ENCODE peak calls at places on chromosome 3, in five cellular contexts. One of them, this sample, is unnamed.

GRCh38 chr3:53269888-53270880 is 14.4 kb upstream of the TKT start:
- DNase-seq in psoas muscle: peak; percentile 88
- DNase-seq in IMR-90: peak; percentile 98
- DNase-seq in HCT116: peak; percentile 96
- DNase-seq in body of pancreas: peak; percentile 96
- DNase-seq in this sample: peak; percentile 81

GRCh38 chr3:122916084-122916483 is 111.5 kb downstream of the SEMA5B start:
- DNase-seq in HCT116: no peak
- DNase-seq in body of pancreas: no peak
- DNase-seq in psoas muscle: no peak
- DNase-seq in IMR-90: no peak
- DNase-seq in this sample: no peak

GRCh38 chr3:1677576-1678164 is 421.0 kb upstream of the CNTN4 start:
- DNase-seq in HCT116: no peak
- DNase-seq in psoas muscle: no peak
- DNase-seq in IMR-90: no peak
- DNase-seq in body of pancreas: no peak
- DNase-seq in this sample: peak; percentile 18

GRCh38 chr3:194281766-194282165 is 69.4 kb downstream of the CPN2 start:
- DNase-seq in HCT116: no peak
- DNase-seq in psoas muscle: no peak
- DNase-seq in IMR-90: no peak
- DNase-seq in body of pancreas: no peak
- DNase-seq in this sample: no peak

GRCh38 chr3:124993462-124993861 is 58.9 kb upstream of the MUC13 start:
- DNase-seq in psoas muscle: peak; percentile 58
- DNase-seq in HCT116: no peak
- DNase-seq in body of pancreas: no peak
- DNase-seq in IMR-90: no peak
- DNase-seq in this sample: no peak

GRCh38 chr3:30286007-30286669 is 320.3 kb upstream of the TGFBR2 start:
- DNase-seq in body of pancreas: peak; percentile 88
- DNase-seq in IMR-90: peak; percentile 88
- DNase-seq in HCT116: peak; percentile 68
- DNase-seq in psoas muscle: peak; percentile 79
- DNase-seq in this sample: peak; percentile 93

GRCh38 chr3:29144807-29145206 is 136.1 kb upstream of the RBMS3 start:
- DNase-seq in HCT116: no peak
- DNase-seq in psoas muscle: no peak
- DNase-seq in body of pancreas: peak; percentile 13
- DNase-seq in IMR-90: peak; percentile 65
- DNase-seq in this sample: peak; percentile 86

GRCh38 chr3:160633361-160634083 is 43.4 kb upstream of the ARL14 start:
- DNase-seq in HCT116: no peak
- DNase-seq in psoas muscle: no peak
- DNase-seq in IMR-90: no peak
- DNase-seq in body of pancreas: no peak
- DNase-seq in this sample: no peak

GRCh38 chr3:110094002-110094401 is 756.7 kb upstream of the DPPA4 start:
- DNase-seq in psoas muscle: no peak
- DNase-seq in IMR-90: peak; percentile 20
- DNase-seq in body of pancreas: no peak
- DNase-seq in HCT116: no peak
- DNase-seq in this sample: no peak

GRCh38 chr3:115638991-115639390 is 15.7 kb downstream of the GAP43 start:
- DNase-seq in HCT116: no peak
- DNase-seq in body of pancreas: no peak
- DNase-seq in IMR-90: no peak
- DNase-seq in psoas muscle: no peak
- DNase-seq in this sample: no peak

GRCh38 chr3:183085634-183086390 is 13.5 kb downstream of the MCCC1 start:
- DNase-seq in body of pancreas: no peak
- DNase-seq in HCT116: no peak
- DNase-seq in psoas muscle: no peak
- DNase-seq in IMR-90: peak; percentile 72
- DNase-seq in this sample: peak; percentile 58

GRCh38 chr3:27729748-27730611 is 7.9 kb upstream of the EOMES start:
- DNase-seq in HCT116: no peak
- DNase-seq in psoas muscle: peak; percentile 63
- DNase-seq in body of pancreas: no peak
- DNase-seq in IMR-90: no peak
- DNase-seq in this sample: no peak

GRCh38 chr3:58052373-58053273 is 44.4 kb downstream of the FLNB start:
- DNase-seq in psoas muscle: peak; percentile 84
- DNase-seq in body of pancreas: peak; percentile 80
- DNase-seq in IMR-90: peak; percentile 99
- DNase-seq in HCT116: peak; percentile 94
- DNase-seq in this sample: peak; percentile 51

GRCh38 chr3:123156276-123156995 is 45.3 kb upstream of the SEC22A start:
- DNase-seq in psoas muscle: no peak
- DNase-seq in HCT116: no peak
- DNase-seq in body of pancreas: no peak
- DNase-seq in IMR-90: no peak
- DNase-seq in this sample: no peak

GRCh38 chr3:9947025-9947995 is 4.9 kb downstream of the PRRT3 start:
- DNase-seq in body of pancreas: peak; percentile 87
- DNase-seq in IMR-90: peak; percentile 33
- DNase-seq in HCT116: peak; percentile 74
- DNase-seq in psoas muscle: peak; percentile 90
- DNase-seq in this sample: peak; percentile 87

GRCh38 chr3:60080648-60081047 is 1030.8 kb upstream of the CFAP20DC start:
- DNase-seq in HCT116: no peak
- DNase-seq in IMR-90: no peak
- DNase-seq in body of pancreas: no peak
- DNase-seq in psoas muscle: no peak
- DNase-seq in this sample: no peak

GRCh38 chr3:107284570-107284969 is 92.7 kb upstream of the CCDC54 start:
- DNase-seq in IMR-90: peak; percentile 52
- DNase-seq in psoas muscle: no peak
- DNase-seq in body of pancreas: no peak
- DNase-seq in HCT116: no peak
- DNase-seq in this sample: no peak

GRCh38 chr3:188749010-188749617 is 422.7 kb upstream of the TPRG1 start:
- DNase-seq in IMR-90: no peak
- DNase-seq in HCT116: peak; percentile 15
- DNase-seq in body of pancreas: peak; percentile 25
- DNase-seq in psoas muscle: no peak
- DNase-seq in this sample: peak; percentile 48

GRCh38 chr3:14429689-14430452 is 27.5 kb downstream of the SLC6A6 start:
- DNase-seq in IMR-90: no peak
- DNase-seq in psoas muscle: no peak
- DNase-seq in HCT116: no peak
- DNase-seq in body of pancreas: no peak
- DNase-seq in this sample: no peak

GRCh38 chr3:174168538-174169254 is 690.4 kb upstream of the NAALADL2 start:
- DNase-seq in IMR-90: no peak
- DNase-seq in psoas muscle: no peak
- DNase-seq in body of pancreas: no peak
- DNase-seq in HCT116: no peak
- DNase-seq in this sample: no peak

GRCh38 chr3:77081240-77081661 is 41.4 kb downstream of the ROBO2 start:
- DNase-seq in body of pancreas: peak; percentile 69
- DNase-seq in psoas muscle: no peak
- DNase-seq in HCT116: no peak
- DNase-seq in IMR-90: peak; percentile 67
- DNase-seq in this sample: peak; percentile 42

GRCh38 chr3:138186216-138186615 is 885 bp upstream of the ARMC8 start:
- DNase-seq in body of pancreas: no peak
- DNase-seq in HCT116: peak; percentile 21
- DNase-seq in IMR-90: no peak
- DNase-seq in psoas muscle: no peak
- DNase-seq in this sample: no peak

GRCh38 chr3:151156618-151157216 is 46.3 kb downstream of the GPR171 start:
- DNase-seq in HCT116: peak; percentile 71
- DNase-seq in IMR-90: peak; percentile 61
- DNase-seq in body of pancreas: no peak
- DNase-seq in psoas muscle: no peak
- DNase-seq in this sample: peak; percentile 78

GRCh38 chr3:33037479-33037878 is 59.5 kb downstream of the GLB1 start:
- DNase-seq in HCT116: no peak
- DNase-seq in IMR-90: no peak
- DNase-seq in psoas muscle: no peak
- DNase-seq in body of pancreas: no peak
- DNase-seq in this sample: no peak

GRCh38 chr3:50516048-50516871 is 12.8 kb upstream of the CACNA2D2 start:
- DNase-seq in body of pancreas: peak; percentile 27
- DNase-seq in HCT116: no peak
- DNase-seq in psoas muscle: peak; percentile 79
- DNase-seq in IMR-90: no peak
- DNase-seq in this sample: peak; percentile 18

GRCh38 chr3:11671648-11672100 is 28.0 kb upstream of the VGLL4 start:
- DNase-seq in body of pancreas: no peak
- DNase-seq in HCT116: peak; percentile 3
- DNase-seq in psoas muscle: no peak
- DNase-seq in IMR-90: peak; percentile 54
- DNase-seq in this sample: no peak

GRCh38 chr3:169091196-169091595 is 572.3 kb downstream of the MECOM start:
- DNase-seq in IMR-90: peak; percentile 76
- DNase-seq in body of pancreas: no peak
- DNase-seq in psoas muscle: no peak
- DNase-seq in HCT116: no peak
- DNase-seq in this sample: peak; percentile 13

GRCh38 chr3:36957072-36957471 is 12.2 kb upstream of the TRANK1 start:
- DNase-seq in body of pancreas: no peak
- DNase-seq in HCT116: no peak
- DNase-seq in IMR-90: no peak
- DNase-seq in psoas muscle: no peak
- DNase-seq in this sample: no peak
- TF ChIP-seq CTCF in body of pancreas: no peak
- TF ChIP-seq CTCF in HCT116: peak; percentile 11
- TF ChIP-seq CTCF in IMR-90: no peak
- TF ChIP-seq CTCF in psoas muscle: no peak
- TF ChIP-seq CTCF in this sample: peak; percentile 48

DNA sequence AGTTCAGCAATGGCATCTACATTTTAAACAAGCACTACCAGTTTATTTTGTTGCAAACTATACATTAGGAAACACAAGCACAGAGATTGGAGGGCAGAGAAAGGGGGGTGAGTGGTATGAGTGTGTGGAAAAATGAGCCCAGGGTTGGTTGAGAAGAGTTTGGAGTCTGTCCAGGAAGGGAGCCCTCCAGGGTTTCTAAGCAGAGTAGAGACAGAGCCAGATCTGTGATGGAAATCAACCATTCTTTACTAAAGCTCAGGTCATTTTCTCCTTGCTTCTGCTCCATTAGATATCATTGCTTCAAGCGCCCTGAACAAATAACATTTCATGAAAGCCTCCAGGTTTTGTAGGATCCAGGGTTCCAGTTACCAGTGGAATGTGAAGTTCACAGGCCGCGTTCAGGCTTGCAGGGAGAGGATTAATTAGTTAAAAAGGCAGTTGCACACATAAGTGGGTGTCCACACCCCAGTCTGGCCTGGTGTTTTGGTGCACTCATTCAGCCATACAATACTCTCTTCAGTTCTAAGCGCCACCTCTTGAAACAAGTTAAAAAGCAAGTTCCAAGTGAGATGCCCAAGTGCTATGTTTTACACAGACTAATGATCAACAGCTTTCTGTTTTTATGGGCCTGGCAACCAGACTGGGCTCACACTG is 16.5 kb upstream of the BOC start:
- DNase-seq in psoas muscle: no peak
- DNase-seq in IMR-90: peak; percentile 7
- DNase-seq in body of pancreas: no peak
- DNase-seq in HCT116: no peak
- DNase-seq in this sample: no peak
- H3K27ac ChIP-seq in psoas muscle: no peak overlapping the region
- H3K27ac ChIP-seq in IMR-90: peak overlapping the region; percentile 37
- H3K27ac ChIP-seq in body of pancreas: no peak overlapping the region
- H3K27ac ChIP-seq in HCT116: no peak overlapping the region
- H3K27ac ChIP-seq in this sample: no peak overlapping the region

GRCh38 chr3:186511702-186512101 is 32.5 kb downstream of the CRYGS start:
- DNase-seq in body of pancreas: no peak
- DNase-seq in psoas muscle: no peak
- DNase-seq in IMR-90: no peak
- DNase-seq in HCT116: no peak
- DNase-seq in this sample: no peak

GRCh38 chr3:186509423-186509822 is 34.8 kb downstream of the CRYGS start:
- DNase-seq in HCT116: no peak
- DNase-seq in IMR-90: no peak
- DNase-seq in body of pancreas: no peak
- DNase-seq in psoas muscle: no peak
- DNase-seq in this sample: no peak

GRCh38 chr3:186511245-186511644 is 32.9 kb downstream of the CRYGS start:
- DNase-seq in HCT116: no peak
- DNase-seq in IMR-90: no peak
- DNase-seq in psoas muscle: no peak
- DNase-seq in body of pancreas: no peak
- DNase-seq in this sample: no peak

GRCh38 chr3:186512570-186513302 is 31.4 kb downstream of the CRYGS start:
- DNase-seq in psoas muscle: no peak
- DNase-seq in body of pancreas: no peak
- DNase-seq in IMR-90: no peak
- DNase-seq in HCT116: no peak
- DNase-seq in this sample: no peak

DNA sequence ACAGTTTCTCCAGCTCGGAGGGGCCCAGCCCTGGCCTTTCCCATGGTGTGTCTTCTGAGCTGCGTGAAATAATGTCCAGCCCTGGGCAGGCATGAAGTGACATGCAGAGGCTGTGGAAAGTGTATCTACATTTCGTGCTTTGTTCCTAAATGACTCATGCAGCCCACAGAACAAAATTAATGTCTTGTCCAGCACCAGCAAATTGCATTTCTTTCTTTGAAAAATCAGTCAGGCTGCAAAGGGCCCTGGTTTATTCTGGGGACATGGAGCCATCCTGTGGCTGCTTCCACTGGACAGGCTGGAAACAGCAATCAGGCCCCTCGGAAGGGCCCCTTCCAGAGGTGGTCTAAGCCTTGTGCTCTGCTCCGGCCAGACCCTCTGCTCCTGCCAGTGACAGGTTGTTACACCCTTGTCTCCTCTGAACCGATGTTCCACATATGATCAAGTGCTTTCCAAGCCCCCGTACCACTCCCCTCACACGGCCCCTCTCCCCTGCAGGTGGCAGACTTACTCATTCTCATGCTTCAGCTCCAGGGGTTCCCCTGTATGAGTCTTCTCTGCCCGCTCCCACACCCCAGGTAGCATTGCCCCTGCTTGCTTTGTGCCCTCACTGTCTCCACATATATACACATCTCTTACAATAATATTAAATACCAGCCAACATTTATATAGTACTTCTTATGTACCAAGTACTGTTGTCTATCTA is 33.7 kb downstream of the CRYGS start:
- DNase-seq in psoas muscle: no peak
- DNase-seq in body of pancreas: no peak
- DNase-seq in HCT116: no peak
- DNase-seq in IMR-90: no peak
- DNase-seq in this sample: no peak
- TF ChIP-seq CTCF in psoas muscle: no peak
- TF ChIP-seq CTCF in body of pancreas: no peak
- TF ChIP-seq CTCF in HCT116: no peak
- TF ChIP-seq CTCF in IMR-90: no peak
- TF ChIP-seq CTCF in this sample: no peak

DNA sequence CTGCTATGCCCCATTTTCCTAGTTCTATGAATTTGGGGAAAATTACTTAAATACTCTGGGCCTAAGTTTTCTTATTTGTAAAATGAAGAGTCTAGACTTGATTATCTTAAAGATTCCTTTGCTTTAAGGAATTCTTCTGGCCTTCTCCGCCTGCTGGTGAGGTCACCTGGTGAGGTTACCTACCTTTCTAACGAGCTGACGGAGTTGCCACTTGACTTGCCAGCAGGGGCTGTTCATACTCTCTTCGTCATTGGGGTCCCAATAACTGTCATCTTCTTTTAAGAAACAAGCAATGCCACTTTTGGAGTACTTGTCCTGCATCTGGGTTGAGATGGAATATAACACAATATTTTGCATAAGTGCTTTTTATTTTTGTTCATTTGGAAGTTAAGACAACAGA is 8.6 kb downstream of the TNFSF10 start:
- DNase-seq in IMR-90: no peak
- DNase-seq in psoas muscle: no peak
- DNase-seq in body of pancreas: no peak
- DNase-seq in HCT116: no peak
- DNase-seq in this sample: no peak
- H3K27ac ChIP-seq in IMR-90: no peak overlapping the region
- H3K27ac ChIP-seq in psoas muscle: no peak overlapping the region
- H3K27ac ChIP-seq in body of pancreas: no peak overlapping the region
- H3K27ac ChIP-seq in HCT116: no peak overlapping the region
- H3K27ac ChIP-seq in this sample: no peak overlapping the region

This sample was measured in A673.